ENCODE peak calls at places on chromosome 22, in six cellular contexts. Z is H9, C is H1, V is trophoblast cell, D is IMR-90, A is neuronal stem cell. X is an unnamed sample.

GRCh38 chr22:22425366-22425765 is 83.2 kb downstream of the ZNF280B start:
- DNase-seq in Z (no peak), C (no peak), V (no peak), D (no peak), A (no peak), X (no peak)

GRCh38 chr22:22810018-22810427 is 77.6 kb upstream of the IGLL5 start:
- DNase-seq in Z (peak), C (no peak), V (no peak), D (peak), A (no peak), X (no peak)

GRCh38 chr22:32637951-32638350 is 163.3 kb downstream of the FBXO7 start:
- DNase-seq in Z (no peak), C (no peak), V (no peak), D (no peak), A (no peak), X (no peak)

GRCh38 chr22:31496735-31497146 is 405 bp downstream of the SFI1 start:
- DNase-seq in Z (no peak), C (no peak), V (peak), D (no peak), A (no peak), X (no peak)

GRCh38 chr22:30969532-30970355 is 679 bp downstream of the TUG1 start:
- DNase-seq in Z (peak), C (no peak), V (peak), D (peak), A (no peak), X (peak)

GRCh38 chr22:22855617-22856308 is 31.9 kb upstream of the IGLL5 start:
- DNase-seq in Z (peak), C (peak), V (peak), D (no peak), A (no peak), X (peak)

GRCh38 chr22:23302171-23303002 is 122.1 kb downstream of the BCR start:
- DNase-seq in Z (no peak), C (no peak), V (no peak), D (no peak), A (no peak), X (no peak)

GRCh38 chr22:41469218-41469851 is 418 bp downstream of the ACO2 start:
- DNase-seq in Z (no peak), C (no peak), V (no peak), D (no peak), A (no peak), X (peak)

GRCh38 chr22:45758603-45759002 is 87.0 kb downstream of the ATXN10 start:
- DNase-seq in Z (no peak), C (no peak), V (no peak), D (no peak), A (no peak), X (no peak)

GRCh38 chr22:25987948-25988347 is 181.3 kb upstream of the SEZ6L start:
- DNase-seq in Z (no peak), C (no peak), V (no peak), D (no peak), A (no peak), X (peak)

GRCh38 chr22:40462195-40462988 is 92.0 kb downstream of the SGSM3 start:
- DNase-seq in Z (no peak), C (no peak), V (no peak), D (no peak), A (no peak), X (no peak)

GRCh38 chr22:41397143-41397811 is 15.5 kb downstream of the TEF start:
- DNase-seq in Z (no peak), C (no peak), V (no peak), D (no peak), A (no peak), X (no peak)

GRCh38 chr22:31595271-31595670 is 66.7 kb downstream of the PISD start:
- DNase-seq in Z (no peak), C (no peak), V (no peak), D (no peak), A (no peak), X (no peak)

GRCh38 chr22:26385164-26385563 is 43.9 kb upstream of the ASPHD2 start:
- DNase-seq in Z (no peak), C (no peak), V (no peak), D (no peak), A (no peak), X (no peak)

GRCh38 chr22:44698531-44699421 is 3.2 kb upstream of the PRR5 start:
- DNase-seq in Z (peak), C (peak), V (no peak), D (peak), A (peak), X (peak)
- H2BK5ac ChIP-seq in Z (no peak), C (peak), V (peak), D (peak), A (peak), X (no peak)

DNA sequence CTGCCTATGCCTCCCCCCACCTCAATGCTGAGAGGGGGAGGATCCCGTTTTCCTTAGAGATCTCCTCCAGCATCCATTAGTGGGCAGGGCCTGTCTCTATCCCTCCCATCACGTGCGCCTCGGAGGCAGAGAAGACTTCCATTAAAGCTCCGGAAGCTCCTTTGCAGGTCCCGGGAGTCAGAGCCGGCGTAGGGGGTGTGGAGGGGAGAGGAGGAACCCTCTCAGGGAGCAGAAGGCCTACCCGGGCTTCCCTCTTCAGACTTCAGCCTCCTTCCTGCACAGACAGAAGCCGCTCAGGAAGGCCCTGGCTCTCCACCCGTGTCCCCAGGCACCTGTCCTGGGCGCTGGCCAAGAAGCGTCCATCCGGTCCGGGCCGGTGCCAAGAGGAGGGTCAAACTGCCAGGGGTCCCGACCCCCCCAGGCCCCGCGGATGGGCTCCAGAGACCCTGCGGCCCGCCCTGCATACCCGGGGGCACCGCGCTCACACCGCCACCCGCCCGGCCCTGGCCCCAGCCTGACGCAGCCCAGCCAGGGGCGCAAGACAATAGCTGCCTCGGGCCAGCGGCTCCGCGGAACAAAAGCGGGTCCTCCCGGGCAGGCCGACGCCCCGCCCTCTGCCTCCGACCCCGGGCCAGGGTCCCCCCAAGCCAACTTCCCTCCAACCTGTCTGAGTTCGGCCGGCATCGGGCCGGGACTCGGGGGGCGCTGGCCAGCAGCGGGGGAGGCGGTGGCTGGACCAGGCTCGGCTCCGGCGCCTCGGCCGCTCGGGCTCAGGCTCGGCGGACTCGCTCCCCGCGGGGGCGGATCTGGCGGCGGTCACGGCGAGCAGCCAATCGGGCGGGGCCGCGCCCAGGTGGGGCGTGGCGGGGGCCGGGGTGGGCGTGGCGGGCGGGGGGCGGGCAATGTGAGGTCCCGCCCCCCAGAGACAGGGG is 29.9 kb downstream of the ARVCF start:
- DNase-seq in Z (peak), C (peak), V (peak), D (peak), A (peak), X (peak)
- H2BK5ac ChIP-seq in Z (no peak), C (no peak), V (no peak), D (no peak), A (peak), X (no peak)

GRCh38 chr22:39177456-39177775 is 24.9 kb upstream of the CBX7 start:
- DNase-seq in Z (no peak), C (no peak), V (no peak), D (no peak), A (no peak), X (no peak)
- H2BK5ac ChIP-seq in Z (peak), C (peak), V (peak), D (peak), A (peak), X (peak)

DNA sequence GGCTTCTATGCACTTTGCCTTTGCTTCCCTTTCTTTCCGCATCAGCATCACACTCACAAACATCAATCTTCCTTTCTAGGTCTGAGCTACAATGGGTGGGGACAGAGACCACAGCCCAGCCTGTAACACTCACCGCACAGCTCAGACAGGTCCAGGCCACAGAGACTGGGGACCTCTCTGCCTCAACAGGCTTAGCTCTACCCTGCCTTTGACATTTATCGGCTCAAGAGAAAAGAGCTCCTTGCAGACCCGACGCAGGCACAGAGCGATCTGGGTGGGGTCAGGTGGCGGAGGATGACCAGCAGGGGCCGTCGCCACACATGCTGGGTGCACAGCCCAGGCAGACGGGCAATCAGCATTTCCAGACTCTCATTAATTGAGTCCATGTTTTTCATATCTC is 837.3 kb downstream of the TBC1D22A start:
- DNase-seq in Z (no peak), C (no peak), V (no peak), D (no peak), A (no peak), X (no peak)
- H2BK5ac ChIP-seq in Z (no peak), C (no peak), V (no peak), D (no peak), A (no peak), X (no peak)

GRCh38 chr22:46984751-46985506 is 222.5 kb downstream of the TBC1D22A start:
- DNase-seq in Z (no peak), C (no peak), V (no peak), D (peak), A (no peak), X (no peak)
- H2BK5ac ChIP-seq in Z (no peak), C (no peak), V (no peak), D (peak), A (no peak), X (no peak)

DNA sequence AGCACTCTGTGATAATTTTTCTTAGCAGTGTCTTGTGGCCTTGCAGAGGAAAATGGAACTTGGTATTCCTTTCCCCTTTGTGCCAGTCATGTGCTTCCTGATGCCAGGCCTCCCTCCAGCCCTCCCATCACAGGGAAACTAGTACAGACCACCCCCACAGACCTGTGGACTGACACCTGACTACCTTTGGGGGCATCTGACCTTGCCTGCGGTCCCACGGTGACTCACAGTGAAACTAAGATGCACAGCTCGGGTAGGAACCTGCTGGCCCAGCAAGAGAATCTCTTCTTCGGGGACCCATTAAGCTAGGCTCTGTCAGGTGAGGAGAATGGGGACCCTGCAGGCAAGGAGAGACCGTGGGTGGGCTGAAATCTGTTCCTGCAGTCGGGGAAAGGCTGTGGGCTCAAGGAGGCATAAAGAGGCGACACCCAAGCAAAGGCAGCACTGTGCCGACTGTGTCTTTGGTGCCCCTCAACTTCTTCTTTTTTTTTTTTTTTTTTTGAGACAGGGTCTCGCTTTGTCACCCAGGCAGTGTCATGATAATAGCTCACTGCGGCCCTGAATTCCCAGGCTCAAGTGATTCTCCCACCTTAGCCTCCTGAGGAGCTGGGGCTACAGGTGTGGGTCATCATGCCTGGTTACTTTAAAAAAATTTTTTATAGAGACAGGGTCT is 20.9 kb upstream of the PEX26 start:
- DNase-seq in Z (no peak), C (no peak), V (no peak), D (no peak), A (no peak), X (no peak)
- H2BK5ac ChIP-seq in Z (no peak), C (no peak), V (no peak), D (peak), A (no peak), X (no peak)

GRCh38 chr22:46830001-46830715 is 67.7 kb downstream of the TBC1D22A start:
- DNase-seq in Z (no peak), C (peak), V (no peak), D (peak), A (no peak), X (no peak)
- H2BK5ac ChIP-seq in Z (no peak), C (peak), V (no peak), D (peak), A (no peak), X (peak)